ENCODE peak calls at places on chromosomes 16 and 17, in eight cellular contexts. I, M, P, A, Y, X, G and B are unnamed samples.

GRCh38 chr17:32671891-32672290 is 185.1 kb downstream of the CDK5R1 start:
- DNase-seq in M (no peak), G (no peak), I (no peak), X (no peak), Y (no peak), A (no peak), P (no peak), B (no peak)

GRCh38 chr17:37043201-37043600 is 94.4 kb downstream of the AATF start:
- DNase-seq in A (no peak), M (no peak), X (no peak), I (no peak), G (no peak), P (no peak), Y (no peak), B (no peak)

GRCh38 chr16:23420011-23420410 is 33.0 kb downstream of the COG7 start:
- DNase-seq in Y (no peak), X (peak), G (no peak), P (no peak), A (no peak), M (no peak), I (no peak), B (no peak)

GRCh38 chr16:69482410-69482951 is 58.1 kb downstream of the CYB5B start:
- DNase-seq in A (no peak), X (peak), Y (no peak), G (no peak), P (peak), I (no peak), M (no peak), B (peak)

GRCh38 chr16:31869511-31870201 is 4.0 kb upstream of the ZNF267 start:
- DNase-seq in X (peak), Y (no peak), I (peak), A (peak), P (no peak), G (peak), M (peak), B (peak)

GRCh38 chr17:74950207-74950606 is 14.5 kb downstream of the OTOP3 start:
- DNase-seq in M (no peak), G (peak), Y (no peak), P (no peak), X (no peak), I (no peak), A (no peak), B (no peak)

GRCh38 chr16:87851141-87851587 is 18.1 kb downstream of the SLC7A5 start:
- DNase-seq in I (no peak), P (no peak), Y (no peak), A (no peak), M (no peak), X (no peak), G (peak), B (no peak)

GRCh38 chr16:86869288-86870022 is 291.1 kb downstream of the FOXL1 start:
- DNase-seq in I (no peak), Y (no peak), P (no peak), A (no peak), X (no peak), G (no peak), M (no peak), B (no peak)

GRCh38 chr16:29898786-29899515 is 399 bp downstream of the SEZ6L2 start:
- DNase-seq in M (no peak), A (no peak), G (peak), I (no peak), P (no peak), X (no peak), Y (no peak), B (no peak)

GRCh38 chr17:50198026-50198669 is 3.3 kb downstream of the COL1A1 start:
- DNase-seq in X (peak), A (peak), G (peak), P (peak), I (no peak), Y (no peak), M (peak), B (peak)